ENCODE peak calls at places on chromosomes 16 and 17, in ten cellular contexts. One of them, this sample, is unnamed.

GRCh38 chr17:30427611-30428010 is 48.9 kb downstream of the CPD start:
- DNase-seq in sigmoid colon: no peak
- DNase-seq in psoas muscle: no peak
- DNase-seq in right atrium auricular region: no peak
- DNase-seq in uterus: no peak
- DNase-seq in foreskin fibroblast: no peak
- DNase-seq in MM.1S: no peak
- DNase-seq in astrocyte of the spinal cord: no peak
- DNase-seq in epithelial cell of esophagus: no peak
- DNase-seq in tibial nerve: no peak
- DNase-seq in this sample: no peak

GRCh38 chr17:82153745-82154375 is 55.8 kb upstream of the FASN start:
- DNase-seq in MM.1S: peak; percentile 73
- DNase-seq in tibial nerve: peak; percentile 80
- DNase-seq in foreskin fibroblast: peak; percentile 87
- DNase-seq in right atrium auricular region: peak; percentile 85
- DNase-seq in psoas muscle: peak; percentile 91
- DNase-seq in sigmoid colon: peak; percentile 90
- DNase-seq in epithelial cell of esophagus: peak; percentile 75
- DNase-seq in uterus: peak; percentile 67
- DNase-seq in astrocyte of the spinal cord: peak; percentile 44
- DNase-seq in this sample: peak; percentile 26

GRCh38 chr16:3655030-3655790 is 719 bp downstream of the DNASE1 start:
- DNase-seq in astrocyte of the spinal cord: no peak
- DNase-seq in foreskin fibroblast: no peak
- DNase-seq in psoas muscle: peak; percentile 41
- DNase-seq in MM.1S: no peak
- DNase-seq in uterus: peak; percentile 10
- DNase-seq in sigmoid colon: peak; percentile 55
- DNase-seq in epithelial cell of esophagus: no peak
- DNase-seq in tibial nerve: no peak
- DNase-seq in right atrium auricular region: no peak
- DNase-seq in this sample: no peak

GRCh38 chr17:79484600-79485398 is 126.1 kb downstream of the RBFOX3 start:
- DNase-seq in sigmoid colon: no peak
- DNase-seq in foreskin fibroblast: no peak
- DNase-seq in right atrium auricular region: no peak
- DNase-seq in psoas muscle: peak; percentile 16
- DNase-seq in MM.1S: no peak
- DNase-seq in epithelial cell of esophagus: no peak
- DNase-seq in tibial nerve: no peak
- DNase-seq in uterus: no peak
- DNase-seq in astrocyte of the spinal cord: no peak
- DNase-seq in this sample: no peak

GRCh38 chr16:67939507-67940435 is 3.1 kb upstream of the PSMB10 start:
- DNase-seq in psoas muscle: peak; percentile 75
- DNase-seq in uterus: no peak
- DNase-seq in epithelial cell of esophagus: no peak
- DNase-seq in sigmoid colon: no peak
- DNase-seq in right atrium auricular region: no peak
- DNase-seq in tibial nerve: peak; percentile 48
- DNase-seq in MM.1S: no peak
- DNase-seq in astrocyte of the spinal cord: no peak
- DNase-seq in foreskin fibroblast: peak; percentile 44
- DNase-seq in this sample: no peak

GRCh38 chr17:4881761-4882555 is 17.4 kb upstream of the C17orf107 start:
- DNase-seq in MM.1S: peak; percentile 59
- DNase-seq in tibial nerve: no peak
- DNase-seq in foreskin fibroblast: peak; percentile 62
- DNase-seq in uterus: no peak
- DNase-seq in sigmoid colon: no peak
- DNase-seq in astrocyte of the spinal cord: peak; percentile 33
- DNase-seq in epithelial cell of esophagus: peak; percentile 76
- DNase-seq in psoas muscle: peak; percentile 70
- DNase-seq in right atrium auricular region: no peak
- DNase-seq in this sample: no peak

GRCh38 chr17:81822312-81822637 is 10.8 kb downstream of the MCRIP1 start:
- DNase-seq in MM.1S: no peak
- DNase-seq in right atrium auricular region: no peak
- DNase-seq in astrocyte of the spinal cord: no peak
- DNase-seq in sigmoid colon: no peak
- DNase-seq in epithelial cell of esophagus: no peak
- DNase-seq in uterus: no peak
- DNase-seq in tibial nerve: no peak
- DNase-seq in foreskin fibroblast: no peak
- DNase-seq in psoas muscle: no peak
- DNase-seq in this sample: no peak

GRCh38 chr17:73697872-73698271 is 53.6 kb upstream of the SDK2 start:
- DNase-seq in psoas muscle: no peak
- DNase-seq in epithelial cell of esophagus: no peak
- DNase-seq in tibial nerve: no peak
- DNase-seq in foreskin fibroblast: no peak
- DNase-seq in MM.1S: no peak
- DNase-seq in uterus: no peak
- DNase-seq in astrocyte of the spinal cord: no peak
- DNase-seq in right atrium auricular region: no peak
- DNase-seq in sigmoid colon: no peak
- DNase-seq in this sample: no peak

GRCh38 chr17:44137891-44138709 is 3.6 kb upstream of the HROB start:
- DNase-seq in uterus: peak; percentile 94
- DNase-seq in MM.1S: no peak
- DNase-seq in epithelial cell of esophagus: peak; percentile 99
- DNase-seq in foreskin fibroblast: peak; percentile 100
- DNase-seq in sigmoid colon: peak; percentile 94
- DNase-seq in tibial nerve: peak; percentile 66
- DNase-seq in psoas muscle: peak; percentile 88
- DNase-seq in right atrium auricular region: peak; percentile 96
- DNase-seq in astrocyte of the spinal cord: peak; percentile 100
- DNase-seq in this sample: peak; percentile 95

GRCh38 chr16:65116818-65117430 is 4.9 kb downstream of the CDH11 start:
- DNase-seq in astrocyte of the spinal cord: peak; percentile 27
- DNase-seq in sigmoid colon: no peak
- DNase-seq in epithelial cell of esophagus: peak; percentile 16
- DNase-seq in tibial nerve: no peak
- DNase-seq in psoas muscle: no peak
- DNase-seq in MM.1S: no peak
- DNase-seq in foreskin fibroblast: peak; percentile 28
- DNase-seq in uterus: no peak
- DNase-seq in right atrium auricular region: no peak
- DNase-seq in this sample: no peak

DNA sequence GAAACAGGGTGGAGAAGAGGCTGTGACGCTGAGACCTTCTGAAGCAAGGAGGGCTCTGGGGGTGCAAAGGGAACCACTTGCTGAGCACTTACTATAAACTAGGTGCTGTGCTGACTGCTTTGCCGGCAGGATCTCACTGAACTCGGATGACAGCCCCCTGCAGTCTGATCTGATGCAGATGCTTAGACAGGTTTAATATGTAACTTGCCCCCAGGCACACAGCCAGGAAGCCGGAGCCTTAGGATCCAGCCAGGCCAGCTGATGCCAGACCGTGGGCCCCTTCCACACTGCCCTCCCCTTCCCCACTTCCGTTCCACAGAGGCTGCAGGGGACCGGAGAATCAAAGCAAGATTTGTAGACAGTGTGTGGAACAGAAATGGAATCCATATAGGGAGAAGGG is 23.1 kb downstream of the SPACA3 start:
- DNase-seq in foreskin fibroblast: no peak
- DNase-seq in epithelial cell of esophagus: no peak
- DNase-seq in astrocyte of the spinal cord: no peak
- DNase-seq in tibial nerve: no peak
- DNase-seq in uterus: no peak
- DNase-seq in MM.1S: no peak
- DNase-seq in psoas muscle: no peak
- DNase-seq in right atrium auricular region: no peak
- DNase-seq in sigmoid colon: no peak
- DNase-seq in this sample: no peak
- TF ChIP-seq CTCF in foreskin fibroblast: no peak
- TF ChIP-seq CTCF in epithelial cell of esophagus: no peak
- TF ChIP-seq CTCF in astrocyte of the spinal cord: no peak
- TF ChIP-seq CTCF in tibial nerve: no peak
- TF ChIP-seq CTCF in uterus: no peak
- TF ChIP-seq CTCF in MM.1S: no peak
- TF ChIP-seq CTCF in psoas muscle: no peak
- TF ChIP-seq CTCF in right atrium auricular region: no peak
- TF ChIP-seq CTCF in sigmoid colon: no peak
- TF ChIP-seq CTCF in this sample: no peak

DNA sequence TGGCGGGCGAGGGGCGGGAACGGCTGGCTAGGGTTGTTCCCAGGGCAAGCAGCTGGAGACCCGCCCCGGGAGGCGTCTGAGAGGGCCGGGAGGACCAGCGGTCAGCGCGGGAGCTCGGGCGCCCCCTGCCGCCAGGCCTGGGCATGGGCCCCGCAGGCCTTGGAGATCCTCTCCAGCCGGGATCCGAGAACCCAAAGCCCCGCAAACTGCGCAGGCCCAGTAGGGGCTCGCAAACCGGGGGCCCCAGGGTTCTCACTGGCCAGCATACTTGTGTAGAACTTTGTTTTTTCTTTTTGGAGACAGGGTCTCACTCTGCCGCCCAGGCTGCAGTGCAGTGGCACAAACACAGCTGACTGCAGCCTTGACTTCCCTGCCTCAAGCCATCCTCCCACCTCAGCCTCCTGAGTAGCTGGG is 20.8 kb upstream of the ZNF423 start:
- DNase-seq in MM.1S: peak; percentile 42
- DNase-seq in psoas muscle: peak; percentile 84
- DNase-seq in sigmoid colon: peak; percentile 84
- DNase-seq in astrocyte of the spinal cord: peak; percentile 25
- DNase-seq in epithelial cell of esophagus: no peak
- DNase-seq in uterus: peak; percentile 46
- DNase-seq in tibial nerve: no peak
- DNase-seq in foreskin fibroblast: peak; percentile 45
- DNase-seq in right atrium auricular region: peak; percentile 72
- DNase-seq in this sample: no peak
- H3K4me3 ChIP-seq in MM.1S: no peak overlapping the region
- H3K4me3 ChIP-seq in psoas muscle: peak overlapping the region; percentile 48
- H3K4me3 ChIP-seq in sigmoid colon: peak overlapping the region; percentile 49
- H3K4me3 ChIP-seq in astrocyte of the spinal cord: no peak overlapping the region
- H3K4me3 ChIP-seq in epithelial cell of esophagus: no peak overlapping the region
- H3K4me3 ChIP-seq in uterus: peak overlapping the region; percentile 30
- H3K4me3 ChIP-seq in tibial nerve: peak overlapping the region; percentile 8
- H3K4me3 ChIP-seq in foreskin fibroblast: no peak overlapping the region
- H3K4me3 ChIP-seq in right atrium auricular region: peak overlapping the region; percentile 53
- H3K4me3 ChIP-seq in this sample: no peak overlapping the region

GRCh38 chr17:29292071-29292991 is 1.6 kb downstream of the NUFIP2 start:
- DNase-seq in astrocyte of the spinal cord: peak; percentile 57
- DNase-seq in epithelial cell of esophagus: peak; percentile 33
- DNase-seq in uterus: peak; percentile 78
- DNase-seq in sigmoid colon: peak; percentile 91
- DNase-seq in tibial nerve: peak; percentile 66
- DNase-seq in psoas muscle: peak; percentile 81
- DNase-seq in MM.1S: peak; percentile 50
- DNase-seq in foreskin fibroblast: peak; percentile 73
- DNase-seq in right atrium auricular region: peak; percentile 75
- DNase-seq in this sample: no peak

GRCh38 chr17:29295420-29295819 is 1.5 kb upstream of the NUFIP2 start:
- DNase-seq in psoas muscle: no peak
- DNase-seq in tibial nerve: no peak
- DNase-seq in epithelial cell of esophagus: no peak
- DNase-seq in right atrium auricular region: no peak
- DNase-seq in uterus: no peak
- DNase-seq in sigmoid colon: no peak
- DNase-seq in foreskin fibroblast: no peak
- DNase-seq in MM.1S: no peak
- DNase-seq in astrocyte of the spinal cord: no peak
- DNase-seq in this sample: no peak

GRCh38 chr17:29292992-29293889 is 707 bp downstream of the NUFIP2 start:
- DNase-seq in uterus: peak; percentile 46
- DNase-seq in right atrium auricular region: peak; percentile 65
- DNase-seq in epithelial cell of esophagus: peak; percentile 51
- DNase-seq in MM.1S: peak; percentile 44
- DNase-seq in psoas muscle: peak; percentile 80
- DNase-seq in tibial nerve: peak; percentile 49
- DNase-seq in sigmoid colon: peak; percentile 82
- DNase-seq in foreskin fibroblast: peak; percentile 78
- DNase-seq in astrocyte of the spinal cord: peak; percentile 35
- DNase-seq in this sample: no peak

GRCh38 chr17:29294580-29294900 is 592 bp upstream of the NUFIP2 start:
- DNase-seq in tibial nerve: no peak
- DNase-seq in foreskin fibroblast: no peak
- DNase-seq in epithelial cell of esophagus: no peak
- DNase-seq in right atrium auricular region: no peak
- DNase-seq in sigmoid colon: no peak
- DNase-seq in astrocyte of the spinal cord: no peak
- DNase-seq in uterus: no peak
- DNase-seq in MM.1S: no peak
- DNase-seq in psoas muscle: no peak
- DNase-seq in this sample: no peak

DNA sequence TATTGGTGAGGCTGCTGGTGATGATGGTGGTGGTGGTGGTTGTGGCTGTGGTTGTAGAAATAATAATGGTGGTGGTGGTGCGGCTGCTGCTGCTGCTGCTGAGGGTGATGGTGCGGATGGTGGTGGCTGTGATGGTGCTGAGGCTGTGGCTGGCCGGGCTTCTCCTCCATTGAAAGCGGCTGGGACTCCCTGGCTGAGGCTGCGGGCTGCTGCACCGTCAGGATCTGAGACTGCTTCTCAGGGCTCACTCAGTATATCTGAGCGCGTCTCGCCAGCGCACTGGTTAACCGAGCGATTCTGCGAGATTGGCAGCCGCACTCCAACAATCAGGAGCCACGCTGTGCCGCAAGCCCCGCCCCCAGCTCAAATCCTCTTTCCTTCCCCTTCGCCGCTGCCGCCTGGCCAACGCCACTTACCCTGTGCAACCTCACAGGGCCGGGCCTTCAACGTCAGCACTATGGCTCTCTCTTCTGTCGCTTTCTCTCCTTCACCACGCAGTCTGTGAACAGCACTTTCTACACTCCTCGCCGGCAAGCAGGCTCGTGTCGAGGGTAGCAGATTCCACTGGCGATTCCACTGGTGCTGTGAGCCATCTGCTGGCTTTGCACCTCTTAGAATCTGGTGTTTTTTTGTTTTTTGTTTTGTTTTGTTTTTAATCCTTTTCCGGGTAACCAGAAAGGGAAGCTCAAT is at the start of gene NUFIP2:
- DNase-seq in tibial nerve: peak; percentile 98
- DNase-seq in right atrium auricular region: peak; percentile 99
- DNase-seq in uterus: peak; percentile 99
- DNase-seq in psoas muscle: peak; percentile 100
- DNase-seq in epithelial cell of esophagus: peak; percentile 99
- DNase-seq in MM.1S: peak; percentile 99
- DNase-seq in foreskin fibroblast: peak; percentile 99
- DNase-seq in astrocyte of the spinal cord: peak; percentile 98
- DNase-seq in sigmoid colon: peak; percentile 100
- DNase-seq in this sample: peak; percentile 93
- TF ChIP-seq CTCF in tibial nerve: no peak
- TF ChIP-seq CTCF in right atrium auricular region: peak; percentile 46
- TF ChIP-seq CTCF in uterus: peak; percentile 23
- TF ChIP-seq CTCF in psoas muscle: no peak
- TF ChIP-seq CTCF in epithelial cell of esophagus: no peak
- TF ChIP-seq CTCF in MM.1S: no peak
- TF ChIP-seq CTCF in foreskin fibroblast: no peak
- TF ChIP-seq CTCF in astrocyte of the spinal cord: no peak
- TF ChIP-seq CTCF in sigmoid colon: no peak
- TF ChIP-seq CTCF in this sample: no peak

DNA sequence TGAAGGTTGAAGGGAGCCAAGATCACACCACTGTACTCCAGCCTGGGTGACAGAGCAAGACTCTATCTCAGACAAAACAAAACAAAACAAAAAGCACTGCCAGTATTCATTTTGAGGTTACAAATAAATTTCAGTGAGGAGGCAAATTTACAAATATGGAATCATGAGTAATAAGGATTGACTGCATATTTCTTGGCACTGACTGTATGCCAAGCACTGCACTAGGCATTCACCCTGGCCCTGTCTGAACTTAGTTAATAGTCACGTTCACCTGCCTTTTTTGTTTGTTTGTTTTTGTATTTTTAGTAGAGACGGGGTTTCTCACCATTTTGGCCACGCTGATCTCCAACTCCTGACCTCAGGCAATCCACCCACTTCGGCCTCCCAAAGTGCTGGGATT is 5.1 kb downstream of the LDAF1 start:
- DNase-seq in astrocyte of the spinal cord: no peak
- DNase-seq in foreskin fibroblast: no peak
- DNase-seq in MM.1S: no peak
- DNase-seq in tibial nerve: no peak
- DNase-seq in sigmoid colon: no peak
- DNase-seq in epithelial cell of esophagus: peak; percentile 51
- DNase-seq in psoas muscle: no peak
- DNase-seq in right atrium auricular region: no peak
- DNase-seq in uterus: no peak
- DNase-seq in this sample: no peak
- H3K4me3 ChIP-seq in astrocyte of the spinal cord: no peak overlapping the region
- H3K4me3 ChIP-seq in foreskin fibroblast: no peak overlapping the region
- H3K4me3 ChIP-seq in MM.1S: no peak overlapping the region
- H3K4me3 ChIP-seq in tibial nerve: no peak overlapping the region
- H3K4me3 ChIP-seq in sigmoid colon: no peak overlapping the region
- H3K4me3 ChIP-seq in epithelial cell of esophagus: no peak overlapping the region
- H3K4me3 ChIP-seq in psoas muscle: peak overlapping the region; percentile 33
- H3K4me3 ChIP-seq in right atrium auricular region: no peak overlapping the region
- H3K4me3 ChIP-seq in uterus: no peak overlapping the region
- H3K4me3 ChIP-seq in this sample: no peak overlapping the region

This sample was measured in HFF-Myc.